ENCODE peak calls at places on chromosome 19, in five cellular contexts. L is NCI-H1436 treated with DMSO at 0.1 percent for 48 hours; W is NCI-H1105; Q is endodermal cell; A is activated T-helper 1 cell treated with anti-CD3 and anti-CD28 coated beads, Interleukin-2, amount 50 U/mL, for 16 hours. K is an unnamed sample.

GRCh38 chr19:58577581-58578429 is 4.7 kb upstream of the MZF1 start:
- DNase-seq in L (no peak), W (no peak), Q (peak; percentile 40), A (no peak), K (no peak)

GRCh38 chr19:15195987-15196682 is 4.7 kb downstream of the NOTCH3 start:
- DNase-seq in L (no peak), W (peak; percentile 90), Q (peak; percentile 98), A (no peak), K (peak; percentile 13)

GRCh38 chr19:1904385-1905070 is 671 bp upstream of the ADAT3 start:
- DNase-seq in L (no peak), W (no peak), Q (peak; percentile 89), A (no peak), K (no peak)

GRCh38 chr19:49946415-49946814 is 14.6 kb downstream of the SIGLEC11 start:
- DNase-seq in L (no peak), W (no peak), Q (no peak), A (no peak), K (no peak)

GRCh38 chr19:46431824-46432223 is 3.1 kb upstream of the PNMA8C start:
- DNase-seq in L (no peak), W (no peak), Q (peak; percentile 86), A (no peak), K (no peak)

GRCh38 chr19:49150944-49151243 is 4.3 kb downstream of the HRC start:
- DNase-seq in L (no peak), W (no peak), Q (no peak), A (no peak), K (no peak)

GRCh38 chr19:3932931-3933810 is at the start of gene NMRK2:
- DNase-seq in L (peak; percentile 27), W (no peak), Q (peak; percentile 97), A (no peak), K (no peak)

GRCh38 chr19:15479391-15480345 is at the start of gene PGLYRP2:
- DNase-seq in L (no peak), W (no peak), Q (peak; percentile 65), A (no peak), K (no peak)

GRCh38 chr19:20371911-20372310 is 193.7 kb downstream of the ZNF737 start:
- DNase-seq in L (no peak), W (no peak), Q (no peak), A (no peak), K (no peak)

GRCh38 chr19:1255186-1256161 is 7.1 kb downstream of the MIDN start:
- DNase-seq in L (no peak), W (no peak), Q (no peak), A (no peak), K (no peak)

GRCh38 chr19:30212574-30212973 is 159.6 kb upstream of the ZNF536 start:
- DNase-seq in L (no peak), W (no peak), Q (peak; percentile 31), A (no peak), K (no peak)

GRCh38 chr19:33950141-33950805 is 153.6 kb downstream of the KCTD15 start:
- DNase-seq in L (no peak), W (no peak), Q (peak; percentile 29), A (no peak), K (no peak)

GRCh38 chr19:8731428-8732169 is 10.2 kb downstream of the OR2Z1 start:
- DNase-seq in L (no peak), W (no peak), Q (peak; percentile 54), A (no peak), K (no peak)

GRCh38 chr19:39363909-39364457 is 21.8 kb downstream of the SAMD4B start:
- DNase-seq in L (no peak), W (no peak), Q (no peak), A (no peak), K (no peak)

GRCh38 chr19:19106061-19106551 is 32.2 kb downstream of the TMEM161A start:
- DNase-seq in L (no peak), W (no peak), Q (peak; percentile 83), A (no peak), K (no peak)

GRCh38 chr19:5038631-5039271 is 69.8 kb downstream of the KDM4B start:
- DNase-seq in L (no peak), W (no peak), Q (peak; percentile 73), A (no peak), K (no peak)

GRCh38 chr19:48872884-48873475 is 759 bp downstream of the PPP1R15A start:
- DNase-seq in L (no peak), W (peak; percentile 33), Q (peak; percentile 90), A (peak; percentile 48), K (no peak)

GRCh38 chr19:46181386-46181774 is 33.3 kb downstream of the IGFL2 start:
- DNase-seq in L (no peak), W (no peak), Q (peak; percentile 23), A (no peak), K (no peak)

GRCh38 chr19:1855040-1855827 is 7.0 kb upstream of the REXO1 start:
- DNase-seq in L (no peak), W (no peak), Q (peak; percentile 99), A (peak; percentile 67), K (no peak)

GRCh38 chr19:41696402-41697197 is 8.5 kb upstream of the CEACAM7 start:
- DNase-seq in L (no peak), W (no peak), Q (peak; percentile 87), A (no peak), K (no peak)

GRCh38 chr19:3358392-3358918 is 7.9 kb upstream of the NFIC start:
- DNase-seq in L (no peak), W (no peak), Q (no peak), A (no peak), K (no peak)

GRCh38 chr19:42628411-42629135 is 33.8 kb upstream of the CEACAM8 start:
- DNase-seq in L (no peak), W (no peak), Q (no peak), A (no peak), K (no peak)

GRCh38 chr19:51003316-51003715 is 1.9 kb upstream of the KLK8 start:
- DNase-seq in L (no peak), W (no peak), Q (no peak), A (no peak), K (no peak)

GRCh38 chr19:56637976-56638555 is 4.9 kb upstream of the SMIM17 start:
- DNase-seq in L (no peak), W (no peak), Q (peak; percentile 95), A (no peak), K (no peak)

GRCh38 chr19:2081873-2082810 is 14.0 kb downstream of the MOB3A start:
- DNase-seq in L (no peak), W (no peak), Q (no peak), A (no peak), K (no peak)

GRCh38 chr19:1324792-1325567 is 39.3 kb downstream of the EFNA2 start:
- DNase-seq in L (no peak), W (peak; percentile 49), Q (no peak), A (no peak), K (peak; percentile 34)

GRCh38 chr19:30011051-30011578 is 69.1 kb downstream of the URI1 start:
- DNase-seq in L (no peak), W (no peak), Q (peak; percentile 61), A (no peak), K (no peak)

K was measured in NCI-H1417 treated with DMSO at 0.1 percent for 48 hours.